ENCODE peak calls at places on chromosomes 12 and 14, in nine cellular contexts. E is NCI-H2107; J is HT-29; Y is activated T-cell treated with anti-CD3 and anti-CD28 coated beads, Interleukin-2, amount 50 U/mL, for 72 hours; P is ELR; I is left cardiac atrium; F is Right ventricle myocardium superior; R is H54; A is EL. H is an unnamed sample.

GRCh38 chr14:51095854-51096823 is 1.2 kb upstream of the TRIM9 start:
- DNase-seq in E (no peak), J (no peak), Y (peak; percentile 32), P (peak; percentile 43), I (peak; percentile 36), F (peak; percentile 38), R (peak; percentile 22), A (peak; percentile 48), H (peak; percentile 76)

GRCh38 chr12:109999983-110000505 is 814 bp downstream of the ANKRD13A start:
- DNase-seq in E (no peak), J (peak; percentile 27), Y (no peak), P (peak; percentile 61), I (no peak), F (no peak), R (no peak), A (peak; percentile 34), H (no peak)

GRCh38 chr14:93977790-93978581 is 1.6 kb upstream of the ASB2 start:
- DNase-seq in E (no peak), J (no peak), Y (peak; percentile 89), P (no peak), I (no peak), F (no peak), R (no peak), A (no peak), H (no peak)

GRCh38 chr12:77760271-77761025 is 70.2 kb upstream of the NAV3 start:
- DNase-seq in E (no peak), J (no peak), Y (no peak), P (no peak), I (no peak), F (no peak), R (no peak), A (no peak), H (no peak)

GRCh38 chr14:57486767-57487379 is 6.8 kb downstream of the CCDC198 start:
- DNase-seq in E (peak; percentile 70), J (peak; percentile 56), Y (no peak), P (peak; percentile 57), I (no peak), F (no peak), R (no peak), A (peak; percentile 42), H (peak; percentile 38)

GRCh38 chr12:76863005-76863670 is 15.7 kb downstream of the CSRP2 start:
- DNase-seq in E (no peak), J (no peak), Y (no peak), P (peak; percentile 72), I (no peak), F (no peak), R (no peak), A (peak; percentile 88), H (peak; percentile 65)

GRCh38 chr14:100826371-100827139 is 637 bp downstream of the MEG3 start:
- DNase-seq in E (no peak), J (no peak), Y (no peak), P (peak; percentile 50), I (no peak), F (peak; percentile 37), R (no peak), A (peak; percentile 30), H (no peak)

GRCh38 chr12:54415223-54415929 is 3.7 kb downstream of the ITGA5 start:
- DNase-seq in E (no peak), J (no peak), Y (no peak), P (no peak), I (no peak), F (no peak), R (no peak), A (no peak), H (no peak)

GRCh38 chr12:11765817-11766794 is 116.6 kb downstream of the ETV6 start:
- DNase-seq in E (no peak), J (no peak), Y (peak; percentile 84), P (peak; percentile 35), I (peak; percentile 25), F (no peak), R (no peak), A (peak; percentile 61), H (peak; percentile 39)

GRCh38 chr12:110077769-110078168 is 29.4 kb upstream of the C12orf76 start:
- DNase-seq in E (no peak), J (no peak), Y (no peak), P (no peak), I (no peak), F (no peak), R (no peak), A (no peak), H (no peak)

GRCh38 chr14:22952418-22952817 is 4.5 kb downstream of the HAUS4 start:
- DNase-seq in E (no peak), J (no peak), Y (no peak), P (no peak), I (no peak), F (no peak), R (no peak), A (no peak), H (no peak)

GRCh38 chr14:103862393-103862782 is 15.0 kb upstream of the PPP1R13B start:
- DNase-seq in E (no peak), J (no peak), Y (no peak), P (no peak), I (no peak), F (peak; percentile 5), R (no peak), A (peak; percentile 13), H (no peak)

GRCh38 chr12:101459642-101460346 is 15.3 kb upstream of the SPIC start:
- DNase-seq in E (no peak), J (peak; percentile 75), Y (no peak), P (peak; percentile 71), I (no peak), F (no peak), R (peak; percentile 13), A (peak; percentile 14), H (peak; percentile 11)